ENCODE peak calls at places on chromosomes 16 and 17, in seven cellular contexts. W is suprapubic skin; C is germinal center; V is ELF-1; R is activated naive CD4-positive, alpha-beta T cell; O is activated CD4-positive, alpha-beta T cell treated with anti-CD3 and anti-CD28 coated beads, Interleukin-2, amount 50 U/mL, for 1 hour; Z is AG10803. S is an unnamed sample.

GRCh38 chr17:81998719-81999438 is 21.4 kb downstream of the ASPSCR1 start:
- DNase-seq in W (no peak), C (no peak), V (no peak), R (no peak), O (no peak), Z (no peak), S (no peak)

GRCh38 chr17:17865035-17865434 is 28.2 kb upstream of the SREBF1 start:
- DNase-seq in W (no peak), C (no peak), V (no peak), R (no peak), O (no peak), Z (no peak), S (no peak)

GRCh38 chr17:81456798-81457197 is 55.8 kb downstream of the ACTG1 start:
- DNase-seq in W (no peak), C (no peak), V (peak; percentile 72), R (no peak), O (no peak), Z (no peak), S (no peak)

GRCh38 chr17:82864721-82865240 is 25.0 kb upstream of the ZNF750 start:
- DNase-seq in W (no peak), C (no peak), V (no peak), R (no peak), O (no peak), Z (no peak), S (no peak)

GRCh38 chr16:3019594-3020246 is 448 bp upstream of the TNFRSF12A start:
- DNase-seq in W (no peak), C (no peak), V (peak; percentile 82), R (no peak), O (no peak), Z (no peak), S (no peak)

GRCh38 chr16:71431176-71431575 is 10.7 kb downstream of the TLE7 start:
- DNase-seq in W (no peak), C (no peak), V (no peak), R (no peak), O (no peak), Z (no peak), S (no peak)

GRCh38 chr17:81370304-81370703 is 25.0 kb upstream of the BAHCC1 start:
- DNase-seq in W (no peak), C (no peak), V (no peak), R (no peak), O (no peak), Z (no peak), S (no peak)

GRCh38 chr17:44543213-44543904 is 13.9 kb upstream of the FZD2 start:
- DNase-seq in W (no peak), C (no peak), V (peak; percentile 93), R (no peak), O (no peak), Z (peak; percentile 95), S (no peak)

GRCh38 chr17:72838068-72838467 is 254.4 kb downstream of the SLC39A11 start:
- DNase-seq in W (no peak), C (no peak), V (no peak), R (no peak), O (no peak), Z (no peak), S (no peak)

GRCh38 chr17:17681744-17682292 is 560 bp downstream of the RAI1 start:
- DNase-seq in W (peak; percentile 76), C (peak; percentile 48), V (no peak), R (no peak), O (peak; percentile 41), Z (no peak), S (peak; percentile 30)

GRCh38 chr17:73227944-73228343 is 33.7 kb downstream of the CPSF4L start:
- DNase-seq in W (no peak), C (no peak), V (no peak), R (no peak), O (no peak), Z (no peak), S (no peak)

GRCh38 chr17:50028207-50029120 is 27.4 kb upstream of the ITGA3 start:
- DNase-seq in W (no peak), C (no peak), V (peak; percentile 62), R (no peak), O (no peak), Z (peak; percentile 82), S (no peak)

GRCh38 chr16:23318639-23319038 is 16.5 kb downstream of the SCNN1B start:
- DNase-seq in W (no peak), C (no peak), V (no peak), R (no peak), O (no peak), Z (no peak), S (no peak)

GRCh38 chr17:37212184-37212583 is 163.6 kb upstream of the C17orf78 start:
- DNase-seq in W (no peak), C (no peak), V (no peak), R (no peak), O (no peak), Z (no peak), S (no peak)

GRCh38 chr16:49292413-49292812 is 10.8 kb upstream of the CBLN1 start:
- DNase-seq in W (no peak), C (no peak), V (no peak), R (no peak), O (no peak), Z (no peak), S (no peak)

GRCh38 chr17:223723-224471 is 42.4 kb upstream of the DOC2B start:
- DNase-seq in W (peak; percentile 54), C (no peak), V (no peak), R (no peak), O (no peak), Z (no peak), S (no peak)

GRCh38 chr16:1563786-1564185 is 30.3 kb downstream of the TMEM204 start:
- DNase-seq in W (no peak), C (no peak), V (no peak), R (no peak), O (no peak), Z (no peak), S (no peak)

GRCh38 chr16:66740010-66740409 is 11.4 kb downstream of the DYNC1LI2 start:
- DNase-seq in W (no peak), C (peak; percentile 67), V (peak; percentile 74), R (no peak), O (peak; percentile 16), Z (no peak), S (no peak)

GRCh38 chr17:79338589-79338988 is 264.0 kb downstream of the ENGASE start:
- DNase-seq in W (no peak), C (no peak), V (peak; percentile 7), R (no peak), O (no peak), Z (peak; percentile 58), S (no peak)

GRCh38 chr17:8673621-8674020 is 43.1 kb upstream of the MYH10 start:
- DNase-seq in W (no peak), C (no peak), V (no peak), R (no peak), O (no peak), Z (peak; percentile 69), S (no peak)

S was measured in T-helper 2 cell treated with Interferon-gamma antibody and Interleukin-4, amounts not matched to agents 5 μg/mL and 100 μg/mL, for 36 hours.